ENCODE peak calls at places on chromosome 11, in eight cellular contexts. One of them, this sample, is unnamed. For H3K9me3, the result is how much of the 10 kb centered on the place peaks cover.

GRCh38 chr11:12968101-12968500 is 41.0 kb upstream of the RASSF10 start:
- DNase-seq in small intestine: no peak
- DNase-seq in endodermal cell: no peak
- DNase-seq in mammary epithelial cell: peak
- DNase-seq in H9: no peak
- DNase-seq in naive thymus-derived CD4-positive, alpha-beta T cell: no peak
- DNase-seq in HCT116: no peak
- DNase-seq in effector memory CD4-positive, alpha-beta T cell: no peak
- DNase-seq in this sample: no peak

GRCh38 chr11:96013459-96014213 is 89.7 kb upstream of the MTMR2 start:
- DNase-seq in endodermal cell: peak
- DNase-seq in H9: peak
- DNase-seq in mammary epithelial cell: no peak
- DNase-seq in naive thymus-derived CD4-positive, alpha-beta T cell: no peak
- DNase-seq in HCT116: no peak
- DNase-seq in effector memory CD4-positive, alpha-beta T cell: no peak
- DNase-seq in small intestine: no peak
- DNase-seq in this sample: no peak

GRCh38 chr11:119051440-119052162 is 5.4 kb downstream of the HYOU1 start:
- DNase-seq in small intestine: no peak
- DNase-seq in HCT116: no peak
- DNase-seq in H9: no peak
- DNase-seq in endodermal cell: no peak
- DNase-seq in naive thymus-derived CD4-positive, alpha-beta T cell: no peak
- DNase-seq in effector memory CD4-positive, alpha-beta T cell: no peak
- DNase-seq in mammary epithelial cell: no peak
- DNase-seq in this sample: peak

GRCh38 chr11:124759268-124760204 is 2.6 kb downstream of the ESAM start:
- DNase-seq in naive thymus-derived CD4-positive, alpha-beta T cell: no peak
- DNase-seq in small intestine: no peak
- DNase-seq in effector memory CD4-positive, alpha-beta T cell: no peak
- DNase-seq in endodermal cell: peak
- DNase-seq in HCT116: no peak
- DNase-seq in H9: peak
- DNase-seq in mammary epithelial cell: no peak
- DNase-seq in this sample: no peak

GRCh38 chr11:59615132-59615636 is 390 bp downstream of the OSBP start:
- DNase-seq in naive thymus-derived CD4-positive, alpha-beta T cell: no peak
- DNase-seq in effector memory CD4-positive, alpha-beta T cell: peak
- DNase-seq in small intestine: peak
- DNase-seq in mammary epithelial cell: peak
- DNase-seq in H9: peak
- DNase-seq in HCT116: peak
- DNase-seq in endodermal cell: peak
- DNase-seq in this sample: peak

GRCh38 chr11:63920126-63920869 is 3.3 kb upstream of the RCOR2 start:
- DNase-seq in HCT116: no peak
- DNase-seq in effector memory CD4-positive, alpha-beta T cell: no peak
- DNase-seq in endodermal cell: peak
- DNase-seq in naive thymus-derived CD4-positive, alpha-beta T cell: no peak
- DNase-seq in small intestine: peak
- DNase-seq in mammary epithelial cell: no peak
- DNase-seq in H9: peak
- DNase-seq in this sample: no peak

GRCh38 chr11:64859542-64860414 is 15.3 kb upstream of the CDC42BPG start:
- DNase-seq in small intestine: peak
- DNase-seq in effector memory CD4-positive, alpha-beta T cell: peak
- DNase-seq in mammary epithelial cell: no peak
- DNase-seq in HCT116: no peak
- DNase-seq in H9: no peak
- DNase-seq in naive thymus-derived CD4-positive, alpha-beta T cell: peak
- DNase-seq in endodermal cell: no peak
- DNase-seq in this sample: no peak

GRCh38 chr11:8204596-8204995 is 35.8 kb upstream of the RIC3 start:
- DNase-seq in mammary epithelial cell: no peak
- DNase-seq in small intestine: no peak
- DNase-seq in endodermal cell: no peak
- DNase-seq in H9: no peak
- DNase-seq in HCT116: no peak
- DNase-seq in naive thymus-derived CD4-positive, alpha-beta T cell: no peak
- DNase-seq in effector memory CD4-positive, alpha-beta T cell: no peak
- DNase-seq in this sample: no peak

GRCh38 chr11:113579292-113579940 is 104.2 kb upstream of the DRD2 start:
- DNase-seq in effector memory CD4-positive, alpha-beta T cell: no peak
- DNase-seq in H9: no peak
- DNase-seq in HCT116: no peak
- DNase-seq in endodermal cell: peak
- DNase-seq in naive thymus-derived CD4-positive, alpha-beta T cell: no peak
- DNase-seq in small intestine: no peak
- DNase-seq in mammary epithelial cell: no peak
- DNase-seq in this sample: no peak

GRCh38 chr11:44978279-44978960 is 27.7 kb upstream of the TP53I11 start:
- DNase-seq in mammary epithelial cell: no peak
- DNase-seq in small intestine: no peak
- DNase-seq in effector memory CD4-positive, alpha-beta T cell: no peak
- DNase-seq in HCT116: no peak
- DNase-seq in endodermal cell: no peak
- DNase-seq in naive thymus-derived CD4-positive, alpha-beta T cell: no peak
- DNase-seq in H9: no peak
- DNase-seq in this sample: no peak

GRCh38 chr11:19789840-19790710 is 77.4 kb downstream of the NAV2 start:
- DNase-seq in small intestine: peak
- DNase-seq in H9: no peak
- DNase-seq in mammary epithelial cell: no peak
- DNase-seq in endodermal cell: no peak
- DNase-seq in naive thymus-derived CD4-positive, alpha-beta T cell: no peak
- DNase-seq in HCT116: no peak
- DNase-seq in effector memory CD4-positive, alpha-beta T cell: no peak
- DNase-seq in this sample: no peak

GRCh38 chr11:14969922-14970323 is 2.2 kb downstream of the CALCA start:
- DNase-seq in effector memory CD4-positive, alpha-beta T cell: no peak
- DNase-seq in small intestine: peak
- DNase-seq in HCT116: peak
- DNase-seq in mammary epithelial cell: no peak
- DNase-seq in H9: peak
- DNase-seq in endodermal cell: peak
- DNase-seq in naive thymus-derived CD4-positive, alpha-beta T cell: peak
- DNase-seq in this sample: no peak

GRCh38 chr11:665707-666281 is 28.7 kb downstream of the DRD4 start:
- DNase-seq in HCT116: no peak
- DNase-seq in H9: no peak
- DNase-seq in small intestine: no peak
- DNase-seq in mammary epithelial cell: no peak
- DNase-seq in endodermal cell: no peak
- DNase-seq in effector memory CD4-positive, alpha-beta T cell: no peak
- DNase-seq in naive thymus-derived CD4-positive, alpha-beta T cell: no peak
- DNase-seq in this sample: no peak

GRCh38 chr11:65308281-65308891 is 6.3 kb upstream of the CDC42EP2 start:
- DNase-seq in small intestine: peak
- DNase-seq in endodermal cell: peak
- DNase-seq in naive thymus-derived CD4-positive, alpha-beta T cell: no peak
- DNase-seq in HCT116: no peak
- DNase-seq in effector memory CD4-positive, alpha-beta T cell: no peak
- DNase-seq in mammary epithelial cell: no peak
- DNase-seq in H9: no peak
- DNase-seq in this sample: no peak

GRCh38 chr11:102436546-102436945 is 16.0 kb downstream of the TMEM123 start:
- DNase-seq in endodermal cell: no peak
- DNase-seq in mammary epithelial cell: no peak
- DNase-seq in effector memory CD4-positive, alpha-beta T cell: no peak
- DNase-seq in HCT116: no peak
- DNase-seq in small intestine: no peak
- DNase-seq in naive thymus-derived CD4-positive, alpha-beta T cell: no peak
- DNase-seq in H9: no peak
- DNase-seq in this sample: no peak

GRCh38 chr11:79514269-79514668 is 73.4 kb upstream of the TENM4 start:
- DNase-seq in effector memory CD4-positive, alpha-beta T cell: no peak
- DNase-seq in small intestine: no peak
- DNase-seq in naive thymus-derived CD4-positive, alpha-beta T cell: no peak
- DNase-seq in H9: no peak
- DNase-seq in HCT116: no peak
- DNase-seq in endodermal cell: no peak
- DNase-seq in mammary epithelial cell: no peak
- DNase-seq in this sample: no peak

GRCh38 chr11:13929551-13929950 is 33.0 kb upstream of the SPON1 start:
- DNase-seq in effector memory CD4-positive, alpha-beta T cell: no peak
- DNase-seq in endodermal cell: no peak
- DNase-seq in naive thymus-derived CD4-positive, alpha-beta T cell: no peak
- DNase-seq in mammary epithelial cell: no peak
- DNase-seq in H9: no peak
- DNase-seq in small intestine: no peak
- DNase-seq in HCT116: no peak
- DNase-seq in this sample: no peak

GRCh38 chr11:2625183-2625582 is 74.6 kb downstream of the KCNQ1OT1 start:
- DNase-seq in effector memory CD4-positive, alpha-beta T cell: no peak
- DNase-seq in HCT116: no peak
- DNase-seq in mammary epithelial cell: no peak
- DNase-seq in naive thymus-derived CD4-positive, alpha-beta T cell: no peak
- DNase-seq in small intestine: no peak
- DNase-seq in endodermal cell: no peak
- DNase-seq in H9: no peak
- DNase-seq in this sample: no peak
- H3K9me3 ChIP-seq in effector memory CD4-positive, alpha-beta T cell: under half
- H3K9me3 ChIP-seq in HCT116: under half
- H3K9me3 ChIP-seq in mammary epithelial cell: under half
- H3K9me3 ChIP-seq in naive thymus-derived CD4-positive, alpha-beta T cell: under half
- H3K9me3 ChIP-seq in small intestine: under half
- H3K9me3 ChIP-seq in endodermal cell: half or more
- H3K9me3 ChIP-seq in H9: under half
- H3K9me3 ChIP-seq in this sample: under half

GRCh38 chr11:121330614-121331435 is 38.3 kb downstream of the SC5D start:
- DNase-seq in effector memory CD4-positive, alpha-beta T cell: no peak
- DNase-seq in HCT116: no peak
- DNase-seq in naive thymus-derived CD4-positive, alpha-beta T cell: no peak
- DNase-seq in H9: no peak
- DNase-seq in mammary epithelial cell: no peak
- DNase-seq in endodermal cell: no peak
- DNase-seq in small intestine: no peak
- DNase-seq in this sample: no peak

GRCh38 chr11:121328213-121328966 is 35.8 kb downstream of the SC5D start:
- DNase-seq in mammary epithelial cell: no peak
- DNase-seq in naive thymus-derived CD4-positive, alpha-beta T cell: no peak
- DNase-seq in HCT116: no peak
- DNase-seq in small intestine: peak
- DNase-seq in endodermal cell: no peak
- DNase-seq in effector memory CD4-positive, alpha-beta T cell: peak
- DNase-seq in H9: no peak
- DNase-seq in this sample: no peak

GRCh38 chr11:121326230-121326629 is 33.7 kb downstream of the SC5D start:
- DNase-seq in small intestine: no peak
- DNase-seq in H9: no peak
- DNase-seq in naive thymus-derived CD4-positive, alpha-beta T cell: no peak
- DNase-seq in effector memory CD4-positive, alpha-beta T cell: no peak
- DNase-seq in mammary epithelial cell: no peak
- DNase-seq in endodermal cell: no peak
- DNase-seq in HCT116: no peak
- DNase-seq in this sample: no peak

GRCh38 chr11:121329786-121330395 is 37.3 kb downstream of the SC5D start:
- DNase-seq in naive thymus-derived CD4-positive, alpha-beta T cell: no peak
- DNase-seq in endodermal cell: no peak
- DNase-seq in small intestine: peak
- DNase-seq in mammary epithelial cell: no peak
- DNase-seq in H9: no peak
- DNase-seq in HCT116: no peak
- DNase-seq in effector memory CD4-positive, alpha-beta T cell: no peak
- DNase-seq in this sample: no peak

GRCh38 chr11:121328967-121329653 is 36.5 kb downstream of the SC5D start:
- DNase-seq in H9: no peak
- DNase-seq in HCT116: no peak
- DNase-seq in small intestine: peak
- DNase-seq in mammary epithelial cell: no peak
- DNase-seq in naive thymus-derived CD4-positive, alpha-beta T cell: no peak
- DNase-seq in effector memory CD4-positive, alpha-beta T cell: no peak
- DNase-seq in endodermal cell: no peak
- DNase-seq in this sample: no peak
- H3K9me3 ChIP-seq in H9: under half
- H3K9me3 ChIP-seq in HCT116: under half
- H3K9me3 ChIP-seq in small intestine: under half
- H3K9me3 ChIP-seq in mammary epithelial cell: under half
- H3K9me3 ChIP-seq in naive thymus-derived CD4-positive, alpha-beta T cell: under half
- H3K9me3 ChIP-seq in effector memory CD4-positive, alpha-beta T cell: under half
- H3K9me3 ChIP-seq in endodermal cell: under half
- H3K9me3 ChIP-seq in this sample: under half

GRCh38 chr11:23010790-23011340 is 150.6 kb upstream of the CCDC179 start:
- DNase-seq in H9: no peak
- DNase-seq in small intestine: peak
- DNase-seq in naive thymus-derived CD4-positive, alpha-beta T cell: no peak
- DNase-seq in mammary epithelial cell: no peak
- DNase-seq in endodermal cell: no peak
- DNase-seq in effector memory CD4-positive, alpha-beta T cell: no peak
- DNase-seq in HCT116: no peak
- DNase-seq in this sample: no peak
- H3K9me3 ChIP-seq in H9: under half
- H3K9me3 ChIP-seq in small intestine: under half
- H3K9me3 ChIP-seq in naive thymus-derived CD4-positive, alpha-beta T cell: under half
- H3K9me3 ChIP-seq in mammary epithelial cell: under half
- H3K9me3 ChIP-seq in endodermal cell: under half
- H3K9me3 ChIP-seq in effector memory CD4-positive, alpha-beta T cell: under half
- H3K9me3 ChIP-seq in HCT116: under half
- H3K9me3 ChIP-seq in this sample: under half

GRCh38 chr11:3359092-3359824 is 19.7 kb downstream of the ZNF195 start:
- DNase-seq in mammary epithelial cell: no peak
- DNase-seq in small intestine: no peak
- DNase-seq in endodermal cell: no peak
- DNase-seq in effector memory CD4-positive, alpha-beta T cell: no peak
- DNase-seq in HCT116: no peak
- DNase-seq in naive thymus-derived CD4-positive, alpha-beta T cell: no peak
- DNase-seq in H9: no peak
- DNase-seq in this sample: no peak
- H3K9me3 ChIP-seq in mammary epithelial cell: half or more
- H3K9me3 ChIP-seq in small intestine: under half
- H3K9me3 ChIP-seq in endodermal cell: half or more
- H3K9me3 ChIP-seq in effector memory CD4-positive, alpha-beta T cell: half or more
- H3K9me3 ChIP-seq in HCT116: half or more
- H3K9me3 ChIP-seq in naive thymus-derived CD4-positive, alpha-beta T cell: half or more
- H3K9me3 ChIP-seq in H9: half or more
- H3K9me3 ChIP-seq in this sample: half or more

This sample was measured in T-helper 17 cell.